ENCODE peak calls at places on chromosomes 16 and 17, in four cellular contexts. One of them, this sample, is unnamed.

GRCh38 chr16:25786748-25787147 is 95.0 kb downstream of the HS3ST4 start:
- DNase-seq in OCI-LY7: no peak
- DNase-seq in transverse colon: no peak
- DNase-seq in tibial nerve: no peak
- DNase-seq in this sample: no peak

GRCh38 chr16:8634991-8635736 is 13.7 kb downstream of the METTL22 start:
- DNase-seq in OCI-LY7: peak
- DNase-seq in tibial nerve: no peak
- DNase-seq in transverse colon: no peak
- DNase-seq in this sample: peak

GRCh38 chr17:27315796-27316465 is 22.0 kb downstream of the WSB1 start:
- DNase-seq in tibial nerve: no peak
- DNase-seq in OCI-LY7: no peak
- DNase-seq in transverse colon: no peak
- DNase-seq in this sample: no peak

GRCh38 chr16:27314161-27314723 is 468 bp downstream of the IL4R start:
- DNase-seq in OCI-LY7: no peak
- DNase-seq in tibial nerve: no peak
- DNase-seq in transverse colon: peak
- DNase-seq in this sample: peak

GRCh38 chr17:71260366-71260765 is 860.5 kb upstream of the SOX9 start:
- DNase-seq in transverse colon: no peak
- DNase-seq in OCI-LY7: no peak
- DNase-seq in tibial nerve: no peak
- DNase-seq in this sample: no peak

GRCh38 chr17:39801055-39801454 is 63.1 kb downstream of the IKZF3 start:
- DNase-seq in OCI-LY7: no peak
- DNase-seq in transverse colon: no peak
- DNase-seq in tibial nerve: no peak
- DNase-seq in this sample: no peak

GRCh38 chr17:3015890-3016289 is 47.5 kb downstream of the OR1D5 start:
- DNase-seq in transverse colon: no peak
- DNase-seq in OCI-LY7: no peak
- DNase-seq in tibial nerve: no peak
- DNase-seq in this sample: no peak

GRCh38 chr17:78330570-78331224 is 29.2 kb downstream of the SOCS3 start:
- DNase-seq in tibial nerve: no peak
- DNase-seq in transverse colon: peak
- DNase-seq in OCI-LY7: no peak
- DNase-seq in this sample: no peak

GRCh38 chr16:57960310-57960709 is 10.6 kb downstream of the CNGB1 start:
- DNase-seq in transverse colon: no peak
- DNase-seq in OCI-LY7: no peak
- DNase-seq in tibial nerve: no peak
- DNase-seq in this sample: no peak

GRCh38 chr16:47045023-47045422 is 71.5 kb upstream of the DNAJA2 start:
- DNase-seq in tibial nerve: no peak
- DNase-seq in OCI-LY7: no peak
- DNase-seq in transverse colon: no peak
- DNase-seq in this sample: no peak

GRCh38 chr16:1941162-1941923 is 1.7 kb downstream of the MSRB1 start:
- DNase-seq in tibial nerve: no peak
- DNase-seq in OCI-LY7: peak
- DNase-seq in transverse colon: no peak
- DNase-seq in this sample: no peak
- H3K27ac ChIP-seq in tibial nerve: peak
- H3K27ac ChIP-seq in OCI-LY7: no peak
- H3K27ac ChIP-seq in transverse colon: peak
- H3K27ac ChIP-seq in this sample: peak

GRCh38 chr17:76104140-76104895 is 731 bp upstream of the EXOC7 start:
- DNase-seq in OCI-LY7: no peak
- DNase-seq in tibial nerve: no peak
- DNase-seq in transverse colon: no peak
- DNase-seq in this sample: no peak
- H3K27ac ChIP-seq in OCI-LY7: peak
- H3K27ac ChIP-seq in tibial nerve: peak
- H3K27ac ChIP-seq in transverse colon: peak
- H3K27ac ChIP-seq in this sample: peak

DNA sequence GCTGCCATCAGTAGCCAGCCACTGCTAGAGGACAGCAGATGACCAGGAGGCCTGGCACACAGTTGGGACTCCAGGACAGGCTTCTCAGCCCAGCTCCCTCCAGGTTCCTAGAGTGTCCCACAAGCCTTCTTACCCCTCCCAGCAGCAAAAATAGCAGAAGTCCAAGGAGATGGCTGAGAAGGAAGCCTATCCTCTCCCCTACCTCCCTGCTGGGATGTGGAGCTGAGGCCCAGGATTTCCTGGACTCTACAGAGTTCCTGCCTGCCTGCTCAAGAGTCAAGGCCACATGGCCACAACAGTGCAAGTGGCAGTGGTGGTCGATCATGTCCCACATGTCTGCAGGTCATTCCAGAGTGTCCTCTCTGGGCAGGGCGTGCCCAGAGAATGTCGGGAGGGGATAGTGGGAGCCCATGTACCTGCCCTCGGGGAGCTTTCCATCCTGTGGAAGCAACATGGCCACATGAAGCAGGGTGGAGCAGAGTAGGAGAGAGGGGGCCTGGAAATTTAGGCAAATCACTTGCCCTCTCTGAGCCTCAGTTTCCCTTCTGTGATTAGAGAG is 7.7 kb upstream of the HROB start:
- DNase-seq in OCI-LY7: no peak
- DNase-seq in tibial nerve: no peak
- DNase-seq in transverse colon: no peak
- DNase-seq in this sample: no peak
- H3K27ac ChIP-seq in OCI-LY7: no peak
- H3K27ac ChIP-seq in tibial nerve: no peak
- H3K27ac ChIP-seq in transverse colon: no peak
- H3K27ac ChIP-seq in this sample: no peak

GRCh38 chr17:82876602-82877391 is 37.0 kb upstream of the ZNF750 start:
- DNase-seq in OCI-LY7: no peak
- DNase-seq in tibial nerve: peak
- DNase-seq in transverse colon: peak
- DNase-seq in this sample: peak

GRCh38 chr17:82876149-82876548 is 36.3 kb upstream of the ZNF750 start:
- DNase-seq in OCI-LY7: no peak
- DNase-seq in transverse colon: no peak
- DNase-seq in tibial nerve: no peak
- DNase-seq in this sample: no peak

GRCh38 chr17:82874011-82874835 is 34.4 kb upstream of the ZNF750 start:
- DNase-seq in transverse colon: no peak
- DNase-seq in OCI-LY7: no peak
- DNase-seq in tibial nerve: no peak
- DNase-seq in this sample: peak

GRCh38 chr17:82873521-82873920 is 33.7 kb upstream of the ZNF750 start:
- DNase-seq in OCI-LY7: no peak
- DNase-seq in tibial nerve: no peak
- DNase-seq in transverse colon: no peak
- DNase-seq in this sample: no peak

GRCh38 chr17:82875418-82875856 is 35.6 kb upstream of the ZNF750 start:
- DNase-seq in tibial nerve: no peak
- DNase-seq in OCI-LY7: no peak
- DNase-seq in transverse colon: no peak
- DNase-seq in this sample: peak
- H3K27ac ChIP-seq in tibial nerve: no peak
- H3K27ac ChIP-seq in OCI-LY7: no peak
- H3K27ac ChIP-seq in transverse colon: no peak
- H3K27ac ChIP-seq in this sample: peak

GRCh38 chr16:88063201-88063773 is 112.1 kb downstream of the BANP start:
- DNase-seq in tibial nerve: peak
- DNase-seq in transverse colon: no peak
- DNase-seq in OCI-LY7: no peak
- DNase-seq in this sample: peak
- H3K27ac ChIP-seq in tibial nerve: no peak
- H3K27ac ChIP-seq in transverse colon: no peak
- H3K27ac ChIP-seq in OCI-LY7: no peak
- H3K27ac ChIP-seq in this sample: peak

GRCh38 chr17:76385892-76386786 is 1.7 kb downstream of the SPHK1 start:
- DNase-seq in transverse colon: peak
- DNase-seq in OCI-LY7: peak
- DNase-seq in tibial nerve: peak
- DNase-seq in this sample: peak
- H3K27ac ChIP-seq in transverse colon: no peak
- H3K27ac ChIP-seq in OCI-LY7: no peak
- H3K27ac ChIP-seq in tibial nerve: peak
- H3K27ac ChIP-seq in this sample: peak

GRCh38 chr17:61412860-61413653 is 13.4 kb downstream of the TBX2 start:
- DNase-seq in transverse colon: no peak
- DNase-seq in OCI-LY7: no peak
- DNase-seq in tibial nerve: no peak
- DNase-seq in this sample: peak

GRCh38 chr17:61414141-61414935 is 14.7 kb downstream of the TBX2 start:
- DNase-seq in OCI-LY7: no peak
- DNase-seq in tibial nerve: no peak
- DNase-seq in transverse colon: no peak
- DNase-seq in this sample: peak

GRCh38 chr17:61414936-61415251 is 15.3 kb downstream of the TBX2 start:
- DNase-seq in OCI-LY7: no peak
- DNase-seq in transverse colon: no peak
- DNase-seq in tibial nerve: no peak
- DNase-seq in this sample: no peak

GRCh38 chr17:61411944-61412859 is 12.6 kb downstream of the TBX2 start:
- DNase-seq in OCI-LY7: peak
- DNase-seq in tibial nerve: peak
- DNase-seq in transverse colon: peak
- DNase-seq in this sample: peak

GRCh38 chr17:61413654-61414133 is 14.1 kb downstream of the TBX2 start:
- DNase-seq in tibial nerve: no peak
- DNase-seq in transverse colon: no peak
- DNase-seq in OCI-LY7: no peak
- DNase-seq in this sample: peak
- H3K27ac ChIP-seq in tibial nerve: no peak
- H3K27ac ChIP-seq in transverse colon: no peak
- H3K27ac ChIP-seq in OCI-LY7: no peak
- H3K27ac ChIP-seq in this sample: no peak

GRCh38 chr17:59853168-59853918 is 39.4 kb downstream of the TUBD1 start:
- DNase-seq in OCI-LY7: peak
- DNase-seq in transverse colon: peak
- DNase-seq in tibial nerve: no peak
- DNase-seq in this sample: no peak
- H3K27ac ChIP-seq in OCI-LY7: peak
- H3K27ac ChIP-seq in transverse colon: peak
- H3K27ac ChIP-seq in tibial nerve: peak
- H3K27ac ChIP-seq in this sample: peak

GRCh38 chr16:75256059-75256870 is 4.8 kb upstream of the BCAR1 start:
- DNase-seq in transverse colon: no peak
- DNase-seq in tibial nerve: no peak
- DNase-seq in OCI-LY7: no peak
- DNase-seq in this sample: peak

GRCh38 chr16:75256871-75257343 is 5.5 kb upstream of the BCAR1 start:
- DNase-seq in transverse colon: peak
- DNase-seq in OCI-LY7: no peak
- DNase-seq in tibial nerve: no peak
- DNase-seq in this sample: peak

GRCh38 chr16:75252946-75253911 is 1.8 kb upstream of the BCAR1 start:
- DNase-seq in transverse colon: no peak
- DNase-seq in tibial nerve: no peak
- DNase-seq in OCI-LY7: no peak
- DNase-seq in this sample: peak

GRCh38 chr16:75252049-75252864 is 833 bp upstream of the BCAR1 start:
- DNase-seq in OCI-LY7: no peak
- DNase-seq in transverse colon: no peak
- DNase-seq in tibial nerve: no peak
- DNase-seq in this sample: no peak

GRCh38 chr16:75254359-75254837 is 3.0 kb upstream of the BCAR1 start:
- DNase-seq in transverse colon: peak
- DNase-seq in OCI-LY7: no peak
- DNase-seq in tibial nerve: no peak
- DNase-seq in this sample: peak
- H3K27ac ChIP-seq in transverse colon: peak
- H3K27ac ChIP-seq in OCI-LY7: no peak
- H3K27ac ChIP-seq in tibial nerve: peak
- H3K27ac ChIP-seq in this sample: peak

GRCh38 chr16:1941924-1942809 is 832 bp downstream of the MSRB1 start:
- DNase-seq in tibial nerve: no peak
- DNase-seq in OCI-LY7: peak
- DNase-seq in transverse colon: no peak
- DNase-seq in this sample: peak

GRCh38 chr16:1938910-1939309 is 4.1 kb downstream of the MSRB1 start:
- DNase-seq in transverse colon: no peak
- DNase-seq in OCI-LY7: no peak
- DNase-seq in tibial nerve: no peak
- DNase-seq in this sample: no peak

GRCh38 chr16:1942810-1943726 is at the start of gene MSRB1:
- DNase-seq in tibial nerve: peak
- DNase-seq in OCI-LY7: peak
- DNase-seq in transverse colon: peak
- DNase-seq in this sample: peak

GRCh38 chr16:1938316-1938715 is 4.7 kb downstream of the MSRB1 start:
- DNase-seq in tibial nerve: no peak
- DNase-seq in transverse colon: no peak
- DNase-seq in OCI-LY7: no peak
- DNase-seq in this sample: no peak

GRCh38 chr16:1940273-1941161 is 2.5 kb downstream of the MSRB1 start:
- DNase-seq in OCI-LY7: no peak
- DNase-seq in tibial nerve: no peak
- DNase-seq in transverse colon: peak
- DNase-seq in this sample: no peak
- H3K27ac ChIP-seq in OCI-LY7: no peak
- H3K27ac ChIP-seq in tibial nerve: peak
- H3K27ac ChIP-seq in transverse colon: peak
- H3K27ac ChIP-seq in this sample: no peak